ENCODE peak calls at places on chromosomes 12 and 14, in four cellular contexts. One of them, this sample, is unnamed.

GRCh38 chr14:21408152-21408551 is 24.3 kb upstream of the SUPT16H start:
- DNase-seq in hepatocyte: no peak
- DNase-seq in Jurkat, Clone E6-1: no peak
- DNase-seq in PC-9: no peak
- DNase-seq in this sample: no peak

GRCh38 chr12:78407722-78408121 is 456.9 kb upstream of the SYT1 start:
- DNase-seq in hepatocyte: no peak
- DNase-seq in Jurkat, Clone E6-1: no peak
- DNase-seq in PC-9: no peak
- DNase-seq in this sample: no peak

GRCh38 chr12:12804432-12804886 is 8.7 kb upstream of the DDX47 start:
- DNase-seq in hepatocyte: peak
- DNase-seq in Jurkat, Clone E6-1: no peak
- DNase-seq in PC-9: peak
- DNase-seq in this sample: no peak

GRCh38 chr12:101969-102878 is 35.7 kb downstream of the IQSEC3 start:
- DNase-seq in hepatocyte: no peak
- DNase-seq in Jurkat, Clone E6-1: no peak
- DNase-seq in PC-9: no peak
- DNase-seq in this sample: no peak

GRCh38 chr14:49900973-49901372 is 8.1 kb downstream of the ARF6 start:
- DNase-seq in hepatocyte: no peak
- DNase-seq in Jurkat, Clone E6-1: no peak
- DNase-seq in PC-9: no peak
- DNase-seq in this sample: no peak

GRCh38 chr12:54420766-54421144 is 1.7 kb upstream of the ITGA5 start:
- DNase-seq in hepatocyte: no peak
- DNase-seq in Jurkat, Clone E6-1: no peak
- DNase-seq in PC-9: peak
- DNase-seq in this sample: peak

GRCh38 chr12:50055831-50056628 is 1.4 kb upstream of the ASIC1 start:
- DNase-seq in hepatocyte: peak
- DNase-seq in Jurkat, Clone E6-1: no peak
- DNase-seq in PC-9: no peak
- DNase-seq in this sample: peak

GRCh38 chr12:67803450-67804034 is 155.0 kb downstream of the DYRK2 start:
- DNase-seq in hepatocyte: no peak
- DNase-seq in Jurkat, Clone E6-1: no peak
- DNase-seq in PC-9: no peak
- DNase-seq in this sample: no peak

GRCh38 chr14:69351385-69351784 is 46.7 kb downstream of the ERH start:
- DNase-seq in hepatocyte: no peak
- DNase-seq in Jurkat, Clone E6-1: no peak
- DNase-seq in PC-9: no peak
- DNase-seq in this sample: peak

GRCh38 chr12:122062832-122063690 is 15.5 kb upstream of the MLXIP start:
- DNase-seq in hepatocyte: peak
- DNase-seq in Jurkat, Clone E6-1: no peak
- DNase-seq in PC-9: peak
- DNase-seq in this sample: peak

GRCh38 chr12:10196210-10196609 is 16.5 kb upstream of the GABARAPL1 start:
- DNase-seq in hepatocyte: no peak
- DNase-seq in Jurkat, Clone E6-1: no peak
- DNase-seq in PC-9: no peak
- DNase-seq in this sample: peak
- H3K4me3 ChIP-seq in hepatocyte: no peak
- H3K4me3 ChIP-seq in Jurkat, Clone E6-1: no peak
- H3K4me3 ChIP-seq in PC-9: no peak
- H3K4me3 ChIP-seq in this sample: no peak

GRCh38 chr14:88384653-88385205 is 728 bp upstream of the SPATA7 start:
- DNase-seq in hepatocyte: no peak
- DNase-seq in Jurkat, Clone E6-1: no peak
- DNase-seq in PC-9: no peak
- DNase-seq in this sample: peak
- H3K4me3 ChIP-seq in hepatocyte: peak
- H3K4me3 ChIP-seq in Jurkat, Clone E6-1: peak
- H3K4me3 ChIP-seq in PC-9: peak
- H3K4me3 ChIP-seq in this sample: peak

GRCh38 chr12:131757111-131757510 is 46.2 kb downstream of the SFSWAP start:
- DNase-seq in hepatocyte: no peak
- DNase-seq in Jurkat, Clone E6-1: no peak
- DNase-seq in PC-9: no peak
- DNase-seq in this sample: no peak
- H3K4me3 ChIP-seq in hepatocyte: no peak
- H3K4me3 ChIP-seq in Jurkat, Clone E6-1: no peak
- H3K4me3 ChIP-seq in PC-9: no peak
- H3K4me3 ChIP-seq in this sample: no peak

GRCh38 chr12:6362383-6362782 is 13.0 kb downstream of the SCNN1A start:
- DNase-seq in hepatocyte: no peak
- DNase-seq in Jurkat, Clone E6-1: no peak
- DNase-seq in PC-9: no peak
- DNase-seq in this sample: no peak

GRCh38 chr12:6364037-6364360 is 11.4 kb downstream of the SCNN1A start:
- DNase-seq in hepatocyte: no peak
- DNase-seq in Jurkat, Clone E6-1: no peak
- DNase-seq in PC-9: peak
- DNase-seq in this sample: no peak

GRCh38 chr12:6361834-6362233 is 13.5 kb downstream of the SCNN1A start:
- DNase-seq in hepatocyte: no peak
- DNase-seq in Jurkat, Clone E6-1: no peak
- DNase-seq in PC-9: peak
- DNase-seq in this sample: no peak

GRCh38 chr12:6363330-6364036 is 11.9 kb downstream of the SCNN1A start:
- DNase-seq in hepatocyte: peak
- DNase-seq in Jurkat, Clone E6-1: no peak
- DNase-seq in PC-9: peak
- DNase-seq in this sample: no peak

DNA sequence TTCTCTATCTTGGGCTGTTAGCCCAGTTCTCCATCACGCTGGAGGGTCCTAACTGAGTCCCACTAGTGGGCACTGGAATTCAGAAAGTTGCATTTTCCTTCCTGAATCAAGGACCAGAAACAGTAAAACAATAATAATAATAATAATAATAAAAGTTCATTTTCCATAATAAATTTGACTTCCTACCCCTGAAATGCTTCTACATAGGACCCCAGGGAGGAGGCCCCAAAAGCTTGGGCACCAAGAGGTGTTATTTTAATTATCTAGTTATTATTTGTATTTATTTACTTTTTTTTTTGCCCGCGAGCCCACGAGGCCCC is 12.4 kb downstream of the SCNN1A start:
- DNase-seq in hepatocyte: no peak
- DNase-seq in Jurkat, Clone E6-1: no peak
- DNase-seq in PC-9: no peak
- DNase-seq in this sample: no peak
- H3K4me3 ChIP-seq in hepatocyte: no peak
- H3K4me3 ChIP-seq in Jurkat, Clone E6-1: no peak
- H3K4me3 ChIP-seq in PC-9: no peak
- H3K4me3 ChIP-seq in this sample: no peak